ENCODE peak calls at places on chromosome 14, in four cellular contexts. O, I, R and T are unnamed samples.

GRCh38 chr14:51776102-51776894 is 84.1 kb upstream of the GNG2 start:
- DNase-seq in R (peak), I (peak), O (peak), T (peak)

GRCh38 chr14:91278383-91278715 is 33.8 kb upstream of the GPR68 start:
- DNase-seq in O (no peak), R (no peak), I (no peak), T (no peak)

GRCh38 chr14:72643317-72643801 is 250.5 kb downstream of the DPF3 start:
- DNase-seq in O (no peak), R (no peak), I (peak), T (no peak)

GRCh38 chr14:68941820-68942219 is 37.3 kb downstream of the ACTN1 start:
- DNase-seq in R (peak), O (no peak), I (peak), T (peak)

GRCh38 chr14:77970646-77971045 is 170.7 kb downstream of the ADCK1 start:
- DNase-seq in I (no peak), O (peak), R (no peak), T (no peak)

GRCh38 chr14:99077844-99078236 is 194.2 kb downstream of the BCL11B start:
- DNase-seq in I (no peak), O (no peak), R (no peak), T (no peak)

GRCh38 chr14:37546621-37547447 is 48.2 kb downstream of the FOXA1 start:
- DNase-seq in I (peak), R (peak), O (no peak), T (no peak)

GRCh38 chr14:99688210-99688581 is 4.1 kb downstream of the CYP46A1 start:
- DNase-seq in O (no peak), I (no peak), R (no peak), T (no peak)

GRCh38 chr14:32738206-32738871 is 200.3 kb upstream of the NPAS3 start:
- DNase-seq in O (no peak), I (no peak), R (no peak), T (no peak)

GRCh38 chr14:55297611-55298323 is 26.5 kb downstream of the FBXO34 start:
- DNase-seq in O (no peak), R (peak), I (peak), T (no peak)

GRCh38 chr14:22185191-22185590 is 403.8 kb downstream of the DAD1 start:
- DNase-seq in R (peak), I (no peak), O (no peak), T (no peak)

GRCh38 chr14:61780125-61780524 is 17.9 kb downstream of the SNAPC1 start:
- DNase-seq in R (no peak), O (no peak), I (no peak), T (no peak)

GRCh38 chr14:80426686-80427085 is 215.4 kb upstream of the DIO2 start:
- DNase-seq in I (peak), R (no peak), O (no peak), T (no peak)

GRCh38 chr14:102905116-102906108 is 17.1 kb upstream of the AMN start:
- DNase-seq in O (no peak), R (no peak), I (no peak), T (no peak)

GRCh38 chr14:100333311-100333710 is 10.2 kb downstream of the SLC25A47 start:
- DNase-seq in O (no peak), R (no peak), I (no peak), T (no peak)

GRCh38 chr14:68651652-68652432 is 141.0 kb downstream of the ZFP36L1 start:
- DNase-seq in I (no peak), R (no peak), O (peak), T (no peak)

GRCh38 chr14:45252356-45253069 is 489 bp downstream of the MIS18BP1 start:
- DNase-seq in O (peak), R (no peak), I (peak), T (no peak)

GRCh38 chr14:97177016-97177415 is 379.8 kb downstream of the VRK1 start:
- DNase-seq in O (peak), I (peak), R (peak), T (no peak)

GRCh38 chr14:45686771-45687170 is 433.8 kb upstream of the MIS18BP1 start:
- DNase-seq in O (no peak), R (no peak), I (no peak), T (no peak)

GRCh38 chr14:65560340-65561027 is 148.0 kb downstream of the FUT8 start:
- DNase-seq in I (no peak), O (no peak), R (no peak), T (no peak)

GRCh38 chr14:26276757-26277156 is 321.1 kb downstream of the NOVA1 start:
- DNase-seq in R (no peak), O (no peak), I (peak), T (peak)

DNA sequence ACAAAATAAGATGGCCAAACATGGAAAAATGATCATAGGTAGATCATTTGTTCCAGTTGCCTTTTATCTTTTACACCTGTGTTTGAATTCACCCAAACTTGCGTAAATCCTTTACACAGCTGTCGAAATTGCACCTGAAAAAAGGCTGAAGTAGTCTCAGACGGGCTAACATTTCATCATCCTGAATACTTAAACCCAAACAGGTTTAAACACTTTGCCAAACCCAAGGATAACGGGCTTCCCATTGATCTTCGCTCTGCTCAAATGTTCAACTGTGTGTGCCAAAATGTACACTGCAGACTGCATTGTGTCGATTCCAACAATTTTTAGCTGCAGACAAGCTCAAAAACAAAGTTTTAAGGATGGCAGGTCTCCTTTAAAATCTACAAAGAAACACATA is 288.7 kb upstream of the DDHD1 start:
- DNase-seq in O (no peak), I (no peak), R (peak), T (no peak)
- TF ChIP-seq HMGXB4 in O (no peak), I (no peak), R (no peak), T (no peak)

GRCh38 chr14:40413146-40413545 is 980.9 kb upstream of the FBXO33 start:
- DNase-seq in O (no peak), R (no peak), I (no peak), T (no peak)

GRCh38 chr14:40417777-40418401 is 985.7 kb upstream of the FBXO33 start:
- DNase-seq in R (peak), O (peak), I (peak), T (peak)
- TF ChIP-seq HMGXB4 in R (no peak), O (no peak), I (no peak), T (no peak)

GRCh38 chr14:70700955-70701354 is 59.2 kb downstream of the TTC9 start:
- DNase-seq in I (no peak), R (no peak), O (no peak), T (no peak)

GRCh38 chr14:70701610-70702009 is 59.9 kb downstream of the TTC9 start:
- DNase-seq in I (no peak), R (no peak), O (no peak), T (no peak)

GRCh38 chr14:70702154-70702553 is 60.4 kb downstream of the TTC9 start:
- DNase-seq in I (no peak), O (no peak), R (no peak), T (no peak)

GRCh38 chr14:70697681-70698080 is 56.0 kb downstream of the TTC9 start:
- DNase-seq in O (no peak), R (no peak), I (peak), T (no peak)

DNA sequence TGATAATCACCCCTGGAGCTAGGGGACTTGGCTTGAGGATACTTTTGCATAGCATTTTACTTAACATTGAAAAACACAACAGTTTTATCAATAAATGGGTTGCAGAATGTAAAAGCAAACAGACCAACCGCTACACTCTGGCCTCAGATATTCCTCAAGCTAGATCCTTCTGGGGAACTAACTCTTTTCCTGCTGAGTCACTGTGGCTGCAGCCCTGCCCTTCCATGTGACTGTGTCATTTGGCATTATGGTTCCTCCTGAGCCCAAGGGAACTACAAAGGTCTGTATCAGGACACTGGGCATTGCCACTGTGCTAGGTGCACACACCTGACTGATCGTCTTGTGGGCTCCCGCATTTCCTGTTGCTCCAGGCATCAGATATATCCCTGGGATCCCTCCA is 56.6 kb downstream of the TTC9 start:
- DNase-seq in I (peak), O (peak), R (peak), T (no peak)
- TF ChIP-seq HMGXB4 in I (no peak), O (no peak), R (no peak), T (no peak)

DNA sequence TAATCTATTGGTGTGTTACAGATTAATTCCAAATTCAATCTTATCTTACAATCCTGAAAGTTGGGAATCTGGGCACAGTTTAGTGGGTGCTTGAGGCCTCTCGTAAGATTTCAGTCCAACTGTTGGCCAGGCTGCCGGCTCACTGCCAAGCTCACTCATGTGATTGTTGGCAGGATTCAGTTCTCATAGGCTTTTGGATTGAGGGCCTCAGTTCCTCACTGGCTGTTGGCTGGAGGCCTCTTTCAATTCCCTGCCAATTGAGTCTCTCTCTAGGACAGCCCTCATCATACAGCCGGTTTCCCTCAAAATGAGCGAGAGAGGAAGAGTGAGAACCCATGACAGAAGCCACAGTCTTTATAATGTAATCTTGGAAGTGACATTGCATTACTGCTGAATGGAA is 123.5 kb upstream of the FBXO33 start:
- DNase-seq in I (no peak), O (no peak), R (no peak), T (no peak)
- TF ChIP-seq HMGXB4 in I (no peak), O (no peak), R (no peak), T (no peak)

DNA sequence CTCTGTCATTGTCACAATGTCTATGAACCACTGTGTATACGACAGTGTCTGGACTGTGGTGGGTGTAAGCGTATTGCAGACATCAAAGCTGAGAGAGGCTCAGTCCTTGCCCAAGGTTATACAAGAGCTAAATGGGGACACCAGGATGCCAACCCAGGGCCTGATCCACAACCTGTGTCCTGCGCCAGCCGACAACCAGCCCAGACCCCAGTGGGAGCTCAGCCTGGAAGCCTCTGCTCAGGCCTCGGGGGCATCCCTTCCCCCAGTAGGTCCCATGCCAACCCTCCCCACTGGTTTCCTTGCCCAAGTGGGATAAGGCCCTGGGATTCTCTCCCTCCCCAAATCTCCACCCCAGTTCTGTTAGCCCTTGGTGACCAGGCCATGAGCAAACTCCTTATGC is 54.3 kb downstream of the LTBP2 start:
- DNase-seq in O (no peak), R (no peak), I (no peak), T (no peak)
- TF ChIP-seq HMGXB4 in O (no peak), R (no peak), I (no peak), T (no peak)

GRCh38 chr14:60775296-60775695 is 40.7 kb downstream of the MNAT1 start:
- DNase-seq in R (no peak), I (no peak), O (no peak), T (no peak)
- TF ChIP-seq HMGXB4 in R (no peak), I (no peak), O (no peak), T (no peak)

GRCh38 chr14:104111301-104112112 is 26.0 kb downstream of the ASPG start:
- DNase-seq in I (no peak), O (no peak), R (no peak), T (peak)
- TF ChIP-seq HMGXB4 in I (no peak), O (no peak), R (no peak), T (no peak)

DNA sequence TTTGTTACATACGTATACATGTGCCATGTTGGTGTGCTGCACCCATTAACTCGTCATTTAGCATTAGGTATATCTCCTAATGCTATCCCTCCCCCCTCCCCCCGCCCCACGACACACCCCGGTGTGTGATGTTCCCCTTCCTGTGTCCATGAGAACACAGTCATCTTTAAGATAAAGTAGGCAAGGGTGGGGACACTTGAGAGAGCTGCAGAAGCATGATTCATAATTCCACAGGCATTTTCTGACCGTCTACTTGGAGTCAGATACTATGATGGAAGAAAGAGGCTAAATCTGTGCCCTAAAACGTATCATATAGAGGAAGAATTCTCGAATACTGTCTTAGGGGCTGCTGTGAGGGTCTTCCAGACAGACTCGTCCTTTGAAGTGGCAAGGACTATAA is 145.9 kb upstream of the VASH1 start:
- DNase-seq in I (no peak), O (no peak), R (no peak), T (no peak)
- TF ChIP-seq HMGXB4 in I (no peak), O (no peak), R (no peak), T (no peak)

DNA sequence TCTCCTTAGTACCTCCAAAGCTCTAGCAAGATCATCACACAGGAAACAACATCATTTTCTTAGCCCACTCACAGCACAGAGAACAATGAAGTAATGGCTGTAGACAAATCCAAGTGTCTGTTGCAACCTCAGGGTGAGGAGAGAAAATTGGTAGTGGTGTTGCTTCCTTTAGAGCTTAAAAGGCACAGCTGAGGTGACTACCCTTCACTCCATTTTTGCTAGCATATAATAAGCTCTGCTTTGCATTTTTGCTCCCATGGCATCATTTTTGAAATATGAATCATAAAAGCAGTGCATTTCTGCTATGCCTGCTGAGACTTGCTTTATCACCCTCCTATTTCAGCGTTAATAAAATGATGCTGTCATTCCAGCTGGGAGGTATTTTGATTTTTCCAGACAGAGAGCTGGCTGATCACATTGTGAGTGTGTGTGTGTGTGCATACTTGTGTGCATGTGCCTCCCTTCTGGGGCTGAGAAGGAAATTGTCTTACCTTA is 18.5 kb upstream of the PCNX1 start:
- DNase-seq in I (no peak), R (no peak), O (no peak), T (no peak)
- TF ChIP-seq HMGXB4 in I (no peak), R (no peak), O (no peak), T (no peak)

DNA sequence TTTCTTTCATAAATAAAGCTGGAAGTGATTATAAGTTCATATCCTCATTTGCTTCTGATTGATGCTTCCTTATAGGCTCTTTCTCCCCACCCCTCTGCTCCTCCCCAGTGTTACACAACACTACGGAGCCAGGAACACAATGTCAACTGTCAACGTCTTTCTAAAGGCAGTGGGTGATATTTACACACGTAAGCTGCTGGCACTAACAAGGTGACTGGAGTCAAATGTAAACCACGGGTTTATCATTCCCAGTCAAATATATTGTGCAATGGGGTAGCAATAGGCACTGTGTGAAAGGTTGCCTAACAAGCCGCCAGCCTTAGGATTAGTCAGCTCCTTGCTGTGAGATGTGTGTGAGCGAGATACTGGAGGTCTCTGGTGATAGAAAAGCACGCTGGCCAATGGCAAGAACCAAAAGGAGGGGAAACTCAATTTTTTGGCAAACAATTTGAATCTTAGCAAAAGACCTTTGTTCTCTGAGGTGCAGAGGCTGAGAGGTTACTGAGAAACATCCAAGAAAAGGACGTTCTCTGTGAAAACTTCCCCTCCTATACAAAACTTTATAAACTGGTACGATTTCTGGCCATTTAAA is 22.1 kb upstream of the HECTD1 start:
- DNase-seq in R (peak), I (peak), O (peak), T (no peak)
- TF ChIP-seq HMGXB4 in R (peak), I (no peak), O (no peak), T (no peak)